ENCODE peak calls at places on chromosomes 3 and 15, in eight cellular contexts. K is body of pancreas; Z is NCI-H1092; T is mesendoderm; V is heart left ventricle; X is CD4-positive, alpha-beta memory T cell; L is iris pigment epithelial cell; Y is ureter. G is an unnamed sample.

GRCh38 chr3:58631742-58632141 is 34.8 kb downstream of the FAM3D start:
- DNase-seq in K (no peak), L (no peak), T (no peak), V (no peak), X (no peak), Z (no peak), Y (no peak), G (no peak)

GRCh38 chr15:76951161-76951714 is 19.7 kb downstream of the RCN2 start:
- DNase-seq in Y (no peak), Z (no peak), K (no peak), L (no peak), X (no peak), T (no peak), V (no peak), G (no peak)

GRCh38 chr3:51944541-51945021 is 2.4 kb downstream of the PARP3 start:
- DNase-seq in K (no peak), Y (no peak), T (no peak), X (no peak), L (no peak), V (no peak), Z (no peak), G (no peak)

GRCh38 chr15:70236306-70237103 is 138.8 kb upstream of the TLE3 start:
- DNase-seq in V (no peak), K (no peak), T (no peak), L (peak; percentile 88), X (no peak), Y (no peak), Z (no peak), G (no peak)

GRCh38 chr3:46693897-46694235 is 387 bp upstream of the ALS2CL start:
- DNase-seq in K (peak; percentile 51), L (no peak), X (no peak), Z (no peak), V (no peak), Y (no peak), T (no peak), G (no peak)

GRCh38 chr3:123353227-123353851 is 95.6 kb downstream of the ADCY5 start:
- DNase-seq in X (no peak), V (no peak), K (no peak), Z (no peak), T (no peak), Y (no peak), L (no peak), G (no peak)

GRCh38 chr3:140342668-140343067 is 335.2 kb upstream of the TRIM42 start:
- DNase-seq in L (no peak), T (no peak), V (no peak), X (no peak), Z (no peak), K (no peak), Y (no peak), G (no peak)

GRCh38 chr3:18389108-18389733 is 35.9 kb downstream of the SATB1 start:
- DNase-seq in T (peak; percentile 31), L (peak; percentile 6), X (peak; percentile 29), Y (no peak), V (no peak), K (peak; percentile 5), Z (no peak), G (no peak)

GRCh38 chr15:71088155-71088554 is 27.1 kb upstream of the THSD4 start:
- DNase-seq in K (no peak), L (no peak), V (no peak), Z (no peak), T (no peak), X (no peak), Y (no peak), G (no peak)

GRCh38 chr3:149368850-149369497 is 8.5 kb downstream of the TM4SF1 start:
- DNase-seq in K (no peak), Z (no peak), T (no peak), L (no peak), V (no peak), Y (no peak), X (no peak), G (no peak)

GRCh38 chr15:49383266-49383665 is 39.8 kb upstream of the FGF7 start:
- DNase-seq in Y (no peak), Z (no peak), K (no peak), X (no peak), T (no peak), V (no peak), L (peak; percentile 58), G (no peak)